ENCODE peak calls at places on chromosome 5, in six cellular contexts. I, M, X, Z, R and C are unnamed samples.

GRCh38 chr5:124156408-124157027 is 589.9 kb downstream of the ZNF608 start:
- DNase-seq in I (no peak), M (peak), X (no peak), Z (no peak), R (no peak), C (no peak)

GRCh38 chr5:5544094-5544663 is 121.7 kb downstream of the ICE1 start:
- DNase-seq in I (no peak), M (no peak), X (no peak), Z (no peak), R (no peak), C (no peak)

GRCh38 chr5:14086261-14086660 is 56.9 kb upstream of the TRIO start:
- DNase-seq in I (no peak), M (no peak), X (no peak), Z (no peak), R (peak), C (no peak)

GRCh38 chr5:122882836-122883235 is 37.4 kb downstream of the SNX24 start:
- DNase-seq in I (peak), M (peak), X (peak), Z (no peak), R (peak), C (no peak)

GRCh38 chr5:74082504-74082903 is 456.5 kb downstream of the ARHGEF28 start:
- DNase-seq in I (no peak), M (no peak), X (no peak), Z (no peak), R (no peak), C (no peak)

GRCh38 chr5:133700251-133700650 is 87.9 kb upstream of the FSTL4 start:
- DNase-seq in I (no peak), M (no peak), X (no peak), Z (no peak), R (no peak), C (no peak)

GRCh38 chr5:80129146-80129545 is 94.0 kb downstream of the THBS4 start:
- DNase-seq in I (no peak), M (no peak), X (no peak), Z (no peak), R (no peak), C (no peak)

GRCh38 chr5:168818586-168818985 is 239.4 kb upstream of the PANK3 start:
- DNase-seq in I (no peak), M (no peak), X (no peak), Z (no peak), R (no peak), C (no peak)

GRCh38 chr5:172142709-172143215 is 45.3 kb downstream of the STK10 start:
- DNase-seq in I (no peak), M (peak), X (no peak), Z (peak), R (no peak), C (no peak)

GRCh38 chr5:81401266-81401665 is 7.3 kb upstream of the ACOT12 start:
- DNase-seq in I (no peak), M (no peak), X (no peak), Z (no peak), R (no peak), C (no peak)

GRCh38 chr5:39217365-39218281 is 1.7 kb downstream of the FYB1 start:
- DNase-seq in I (peak), M (peak), X (peak), Z (peak), R (peak), C (peak)

GRCh38 chr5:150245111-150245789 is 44.3 kb downstream of the CAMK2A start:
- DNase-seq in I (no peak), M (no peak), X (no peak), Z (peak), R (peak), C (no peak)

GRCh38 chr5:82610686-82611085 is 332.5 kb upstream of the RPS23 start:
- DNase-seq in I (no peak), M (no peak), X (no peak), Z (no peak), R (no peak), C (no peak)

GRCh38 chr5:72066658-72067057 is 40.6 kb upstream of the MAP1B start:
- DNase-seq in I (no peak), M (peak), X (peak), Z (no peak), R (peak), C (no peak)

GRCh38 chr5:6452622-6453504 is 4.2 kb downstream of the UBE2QL1 start:
- DNase-seq in I (no peak), M (no peak), X (no peak), Z (no peak), R (no peak), C (no peak)

GRCh38 chr5:33734541-33734940 is 157.2 kb downstream of the ADAMTS12 start:
- DNase-seq in I (no peak), M (peak), X (no peak), Z (no peak), R (peak), C (no peak)

GRCh38 chr5:55141945-55142690 is 17.9 kb upstream of the GPX8 start:
- DNase-seq in I (no peak), M (no peak), X (no peak), Z (no peak), R (no peak), C (no peak)

GRCh38 chr5:107104774-107105050 is 566.0 kb downstream of the EFNA5 start:
- DNase-seq in I (peak), M (no peak), X (peak), Z (no peak), R (no peak), C (no peak)

GRCh38 chr5:22411950-22412349 is 441.2 kb downstream of the CDH12 start:
- DNase-seq in I (no peak), M (no peak), X (no peak), Z (no peak), R (no peak), C (no peak)

GRCh38 chr5:137891849-137892248 is 2.6 kb downstream of the PKD2L2 start:
- DNase-seq in I (no peak), M (no peak), X (no peak), Z (peak), R (no peak), C (no peak)

GRCh38 chr5:137888489-137888874 is 775 bp upstream of the PKD2L2 start:
- DNase-seq in I (no peak), M (no peak), X (no peak), Z (no peak), R (no peak), C (no peak)

GRCh38 chr5:137887831-137888230 is 1.4 kb upstream of the PKD2L2 start:
- DNase-seq in I (no peak), M (no peak), X (no peak), Z (no peak), R (no peak), C (no peak)

GRCh38 chr5:137890850-137891249 is 1.6 kb downstream of the PKD2L2 start:
- DNase-seq in I (no peak), M (no peak), X (no peak), Z (no peak), R (no peak), C (no peak)

GRCh38 chr5:137888875-137889759 is at the start of gene PKD2L2:
- DNase-seq in I (peak), M (peak), X (no peak), Z (peak), R (peak), C (no peak)
- TF ChIP-seq CTCF in I (peak), M (no peak), X (no peak), Z (no peak), R (no peak), C (no peak)

DNA sequence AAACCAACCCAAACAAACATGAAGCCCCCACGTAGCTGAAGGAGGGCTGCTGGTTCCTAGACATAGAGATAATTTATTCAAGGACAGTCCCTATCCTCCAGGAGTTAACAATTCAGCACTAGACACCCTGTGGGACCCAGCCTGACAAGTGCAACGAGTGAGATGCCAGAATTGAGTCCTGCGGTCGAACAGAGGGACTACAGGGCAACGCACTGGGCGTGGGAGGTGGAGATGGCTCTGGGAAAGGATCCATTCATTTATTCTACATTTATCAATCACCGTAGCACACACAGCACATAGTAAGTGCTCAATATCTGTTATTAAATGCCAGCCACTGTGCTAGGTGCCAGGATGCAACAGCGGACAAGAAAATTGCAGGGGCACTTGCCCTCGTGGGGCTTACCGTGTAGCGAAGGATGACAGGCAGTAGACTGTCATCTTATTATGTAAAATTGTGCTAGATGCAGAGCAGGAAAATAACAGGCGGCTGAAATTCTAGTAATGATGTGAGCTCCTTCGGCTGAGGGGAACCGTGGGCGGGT is 855 bp upstream of the ARHGAP26 start:
- DNase-seq in I (no peak), M (peak), X (no peak), Z (no peak), R (no peak), C (no peak)
- TF ChIP-seq CTCF in I (no peak), M (no peak), X (no peak), Z (no peak), R (peak), C (no peak)

GRCh38 chr5:119742311-119742710 is 113.0 kb downstream of the FAM170A start:
- DNase-seq in I (no peak), M (no peak), X (no peak), Z (no peak), R (no peak), C (no peak)

GRCh38 chr5:119746984-119747383 is 117.6 kb downstream of the FAM170A start:
- DNase-seq in I (no peak), M (no peak), X (no peak), Z (no peak), R (no peak), C (no peak)

GRCh38 chr5:119745976-119746375 is 116.6 kb downstream of the FAM170A start:
- DNase-seq in I (no peak), M (no peak), X (no peak), Z (no peak), R (no peak), C (no peak)

DNA sequence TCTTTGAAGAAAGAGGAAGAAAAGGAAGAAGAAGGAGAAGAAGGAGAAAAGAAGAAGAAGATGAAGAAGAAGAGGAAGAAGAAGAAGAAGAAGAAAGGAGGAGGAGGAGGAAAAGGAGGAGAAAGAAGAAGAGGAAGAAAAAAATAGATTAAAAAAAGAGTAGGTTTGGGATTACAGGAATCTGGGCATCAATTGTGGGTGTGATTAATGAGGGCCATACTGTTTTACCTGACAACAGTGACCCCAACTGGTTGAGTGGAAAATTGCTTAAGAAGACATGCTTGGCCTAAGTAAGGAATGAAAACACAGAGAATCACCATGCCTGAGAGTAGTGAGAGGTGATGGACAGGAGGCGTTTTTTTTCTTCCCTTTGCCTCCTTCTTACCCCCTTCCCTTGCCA is 114.6 kb downstream of the FAM170A start:
- DNase-seq in I (peak), M (peak), X (peak), Z (peak), R (peak), C (no peak)
- TF ChIP-seq CTCF in I (peak), M (peak), X (peak), Z (peak), R (no peak), C (peak)

GRCh38 chr5:3249401-3249800 is 346.2 kb upstream of the IRX1 start:
- DNase-seq in I (no peak), M (no peak), X (no peak), Z (no peak), R (no peak), C (no peak)

GRCh38 chr5:3258050-3258449 is 337.6 kb upstream of the IRX1 start:
- DNase-seq in I (no peak), M (no peak), X (no peak), Z (no peak), R (no peak), C (peak)

GRCh38 chr5:3251784-3252183 is 343.8 kb upstream of the IRX1 start:
- DNase-seq in I (no peak), M (no peak), X (no peak), Z (no peak), R (no peak), C (no peak)

DNA sequence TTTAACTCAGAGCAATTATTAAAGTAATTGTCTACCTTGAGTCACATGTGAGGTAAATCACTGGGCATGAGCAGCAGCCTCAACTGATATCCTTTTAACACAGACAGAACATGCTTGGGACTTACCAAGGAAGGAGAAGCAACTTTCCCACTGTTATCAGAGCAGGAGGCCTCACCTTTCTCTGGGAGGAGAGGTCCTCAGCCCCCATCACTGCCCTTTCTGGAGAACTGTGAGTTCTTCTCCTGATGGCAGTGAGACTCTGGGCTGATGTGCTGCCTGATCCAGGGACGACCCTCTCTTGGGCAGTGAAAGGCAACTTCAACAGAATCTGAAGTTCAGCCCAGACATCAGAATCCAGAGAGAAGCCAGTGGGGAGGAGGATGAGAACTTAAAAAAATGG is 343.4 kb upstream of the IRX1 start:
- DNase-seq in I (no peak), M (no peak), X (no peak), Z (no peak), R (no peak), C (no peak)
- TF ChIP-seq CTCF in I (no peak), M (no peak), X (no peak), Z (no peak), R (no peak), C (no peak)

GRCh38 chr5:9851458-9851857 is 221.3 kb upstream of the TAS2R1 start:
- DNase-seq in I (no peak), M (peak), X (peak), Z (no peak), R (peak), C (no peak)
- TF ChIP-seq CTCF in I (no peak), M (peak), X (peak), Z (peak), R (peak), C (no peak)

DNA sequence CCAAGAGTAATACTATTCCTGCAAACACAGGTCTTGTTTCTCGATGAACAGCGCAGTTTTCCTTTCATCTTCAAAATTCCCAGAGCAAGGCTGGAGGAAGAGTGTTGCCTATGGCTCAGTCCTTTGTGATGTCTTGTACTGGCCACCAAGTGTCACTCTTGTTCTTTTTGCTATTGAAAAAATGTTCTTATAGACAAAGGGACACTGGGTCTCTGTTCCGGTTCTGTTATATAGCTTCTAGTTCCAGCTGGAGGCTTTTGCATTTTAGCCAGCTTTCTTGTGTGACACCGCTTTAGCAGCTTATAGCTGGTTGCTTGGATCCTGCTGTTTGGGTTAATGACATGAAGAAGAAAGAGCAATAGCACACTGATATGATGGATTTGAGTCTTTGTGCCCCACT is 343.7 kb upstream of the KCNN2 start:
- DNase-seq in I (no peak), M (no peak), X (no peak), Z (no peak), R (no peak), C (no peak)
- TF ChIP-seq CTCF in I (no peak), M (no peak), X (no peak), Z (no peak), R (no peak), C (no peak)